ENCODE peak calls at places on chromosomes 3 and 15, in six cellular contexts. O is heart right ventricle, Z is GM12878, B is AG04449, D is GM06990, W is kidney. G is an unnamed sample.

GRCh38 chr3:150917941-150918340 is 12.7 kb upstream of the MINDY4B start:
- DNase-seq in W (no peak), O (no peak), Z (no peak), B (no peak), D (no peak), G (no peak)

GRCh38 chr15:62895139-62895866 is 147.2 kb upstream of the TPM1 start:
- DNase-seq in O (peak), W (no peak), Z (no peak), B (no peak), D (no peak), G (peak)

GRCh38 chr15:74179983-74180688 is 6.6 kb downstream of the ISLR start:
- DNase-seq in W (peak), D (no peak), Z (no peak), O (peak), B (no peak), G (peak)

GRCh38 chr3:51311055-51311454 is 74.0 kb upstream of the MANF start:
- DNase-seq in B (peak), O (no peak), W (no peak), D (no peak), Z (no peak), G (peak)

GRCh38 chr15:96234109-96234892 is 96.2 kb upstream of the NR2F2 start:
- DNase-seq in O (no peak), Z (peak), D (peak), W (no peak), B (peak), G (peak)

GRCh38 chr3:140406655-140407054 is 271.2 kb upstream of the TRIM42 start:
- DNase-seq in D (no peak), Z (no peak), O (no peak), W (no peak), B (no peak), G (no peak)

GRCh38 chr3:78647735-78648134 is 1120.1 kb downstream of the ROBO1 start:
- DNase-seq in B (no peak), D (no peak), W (no peak), O (no peak), Z (no peak), G (peak)

GRCh38 chr15:40054746-40055575 is 16.0 kb upstream of the SRP14 start:
- DNase-seq in Z (no peak), D (peak), W (peak), B (no peak), O (no peak), G (peak)

GRCh38 chr15:89278307-89278706 is 34.5 kb downstream of the FANCI start:
- DNase-seq in W (no peak), O (no peak), D (no peak), Z (no peak), B (no peak), G (peak)

DNA sequence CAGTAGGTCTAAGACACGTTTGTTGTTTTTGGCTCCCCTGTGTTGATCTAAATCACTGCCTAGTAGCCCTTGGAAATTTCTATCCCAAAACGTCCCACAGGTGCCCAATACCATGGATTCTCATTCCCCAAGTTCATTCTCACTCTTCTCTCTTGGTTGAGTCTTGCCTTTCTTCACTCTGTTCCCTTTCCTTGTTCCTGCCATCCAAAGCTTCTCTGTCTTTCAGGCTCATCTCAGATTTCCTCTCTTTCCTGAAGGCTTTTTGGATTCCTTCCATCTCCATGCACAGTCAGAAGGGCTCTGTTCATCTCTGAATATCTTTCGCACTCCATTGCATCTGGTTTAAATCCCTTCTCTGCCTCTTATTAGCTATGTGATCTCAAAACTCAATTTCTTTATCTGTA is 54.2 kb downstream of the PPARG start:
- DNase-seq in W (no peak), B (no peak), D (no peak), O (no peak), Z (no peak), G (peak)
- H3K4me3 ChIP-seq in W (no peak), B (no peak), D (no peak), O (no peak), Z (no peak), G (no peak)

GRCh38 chr3:96027718-96028117 is 786.7 kb upstream of the EPHA6 start:
- DNase-seq in D (no peak), O (no peak), W (no peak), Z (no peak), B (no peak), G (no peak)
- H3K4me3 ChIP-seq in D (no peak), O (no peak), W (no peak), Z (no peak), B (no peak), G (no peak)

DNA sequence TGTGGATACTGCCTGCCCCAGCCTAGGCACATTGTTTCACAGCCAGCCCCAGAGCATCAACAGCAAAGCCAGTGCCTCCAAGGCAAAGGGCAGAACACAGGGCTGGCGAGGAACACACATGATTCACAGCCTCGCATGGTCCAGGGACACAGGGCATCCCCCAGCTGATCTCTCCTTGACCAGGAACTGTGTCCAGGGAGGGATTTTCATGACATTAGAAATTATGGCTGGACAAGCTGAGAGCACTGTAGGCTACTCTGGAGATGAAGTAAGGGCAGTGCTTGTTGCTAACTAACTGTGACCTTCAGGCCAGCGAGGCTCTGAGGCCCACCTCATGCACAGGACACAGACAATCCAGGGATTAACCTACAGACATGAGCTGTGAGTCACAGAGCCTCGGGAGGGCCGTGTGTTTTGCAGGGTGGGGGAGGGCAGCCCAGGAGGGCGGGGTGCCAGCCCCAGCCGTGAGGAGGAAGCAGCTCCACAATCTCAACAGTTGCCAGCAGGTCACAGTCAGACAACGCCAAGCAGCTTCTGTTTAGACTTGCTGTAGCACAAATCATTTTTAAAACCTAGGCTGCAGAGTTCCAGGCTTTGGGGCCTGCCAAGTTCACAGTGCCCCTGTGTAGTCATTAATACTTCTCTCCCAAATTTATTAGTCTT is 114.9 kb downstream of the ETFA start:
- DNase-seq in D (peak), B (peak), O (peak), W (peak), Z (no peak), G (peak)
- H3K4me3 ChIP-seq in D (no peak), B (no peak), O (no peak), W (no peak), Z (no peak), G (no peak)

GRCh38 chr3:169077394-169077906 is 586.1 kb downstream of the MECOM start:
- DNase-seq in O (no peak), W (no peak), D (peak), Z (no peak), B (no peak), G (no peak)

GRCh38 chr3:169072494-169072893 is 591.0 kb downstream of the MECOM start:
- DNase-seq in O (no peak), Z (no peak), D (no peak), W (no peak), B (no peak), G (peak)

GRCh38 chr3:169071003-169071402 is 592.5 kb downstream of the MECOM start:
- DNase-seq in D (no peak), W (no peak), Z (no peak), O (no peak), B (peak), G (peak)

DNA sequence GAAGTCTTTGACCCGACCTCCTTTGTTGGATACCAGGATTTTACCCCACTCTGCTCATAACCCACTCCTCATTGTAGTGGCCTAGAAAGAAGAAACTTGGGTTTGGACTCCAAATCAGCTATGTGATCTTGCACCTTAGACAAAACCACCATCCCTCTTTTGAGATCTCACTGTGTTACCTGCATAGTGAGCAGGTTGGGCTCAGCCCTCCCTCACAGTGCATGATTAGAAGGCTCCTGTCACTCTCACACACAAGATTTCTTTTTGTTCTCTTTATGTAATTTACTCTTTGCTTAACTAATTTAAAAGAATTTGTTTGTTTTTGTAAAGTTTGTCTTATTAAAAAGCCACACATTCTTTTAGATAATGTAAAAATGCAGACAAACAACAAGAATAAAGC is 587.8 kb downstream of the MECOM start:
- DNase-seq in Z (no peak), W (no peak), O (no peak), B (no peak), D (no peak), G (no peak)
- H3K4me3 ChIP-seq in Z (no peak), W (no peak), O (no peak), B (no peak), D (no peak), G (no peak)

GRCh38 chr3:31893174-31893573 is 87.9 kb downstream of the OSBPL10 start:
- DNase-seq in Z (no peak), O (no peak), D (no peak), W (no peak), B (no peak), G (no peak)
- H3K4me3 ChIP-seq in Z (no peak), O (no peak), D (no peak), W (no peak), B (no peak), G (no peak)

GRCh38 chr3:77320514-77320913 is 280.6 kb downstream of the ROBO2 start:
- DNase-seq in Z (no peak), D (no peak), W (no peak), B (no peak), O (no peak), G (peak)
- H3K4me3 ChIP-seq in Z (no peak), D (no peak), W (peak), B (no peak), O (no peak), G (no peak)

GRCh38 chr3:43239755-43240154 is 46.6 kb upstream of the SNRK start:
- DNase-seq in D (no peak), W (no peak), O (no peak), Z (no peak), B (no peak), G (no peak)

GRCh38 chr3:43244694-43245093 is 41.6 kb upstream of the SNRK start:
- DNase-seq in O (no peak), D (no peak), W (no peak), B (no peak), Z (no peak), G (no peak)

GRCh38 chr3:43247556-43248186 is 38.7 kb upstream of the SNRK start:
- DNase-seq in O (no peak), W (no peak), Z (no peak), D (no peak), B (no peak), G (no peak)

GRCh38 chr3:43246956-43247355 is 39.4 kb upstream of the SNRK start:
- DNase-seq in D (no peak), Z (no peak), W (no peak), B (no peak), O (peak), G (no peak)

DNA sequence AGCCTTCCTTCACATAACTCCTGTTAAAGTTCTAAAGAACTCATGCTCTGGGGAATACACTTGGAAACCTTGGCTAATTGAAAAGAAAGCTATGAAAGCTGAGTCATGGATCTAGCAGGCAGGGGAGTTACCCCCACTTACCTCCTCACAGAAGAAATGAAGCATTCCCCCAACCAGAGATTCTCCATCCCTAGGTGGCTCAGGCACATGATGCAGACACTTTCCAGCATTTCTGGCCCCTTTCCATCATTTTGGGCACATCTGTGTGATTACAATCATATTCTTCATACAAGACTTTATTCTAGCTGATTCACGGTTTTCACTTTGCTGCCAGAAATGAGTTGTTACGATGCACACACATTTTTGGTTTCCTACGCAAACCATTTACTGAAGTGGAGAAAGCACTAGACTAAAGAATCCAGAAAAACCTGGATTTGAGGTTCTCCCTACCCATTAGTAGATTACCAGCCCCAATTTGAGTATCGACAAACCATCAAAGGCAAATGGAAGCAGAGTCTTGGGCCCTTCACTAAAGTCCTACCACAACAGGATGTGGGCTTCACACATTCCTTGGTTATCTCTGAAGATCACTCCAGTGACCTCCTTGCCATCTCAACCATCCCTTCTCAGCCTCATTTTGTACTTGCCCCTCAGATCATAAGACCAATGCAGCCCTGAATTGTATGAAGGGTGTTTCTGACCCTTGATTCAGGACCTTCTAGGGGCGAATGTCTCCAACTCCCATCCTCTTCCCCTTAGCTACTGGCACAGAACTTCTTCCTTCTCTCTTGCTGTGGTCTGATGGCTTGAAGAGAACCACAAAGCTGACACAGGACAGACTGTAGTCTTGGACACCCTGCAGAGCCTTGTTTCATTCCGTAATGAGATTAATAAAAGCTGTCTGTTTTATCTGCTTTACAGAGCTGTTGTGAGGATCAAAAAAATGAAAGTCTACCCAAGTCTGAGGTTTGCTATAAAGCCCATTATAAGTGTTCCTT is 42.5 kb upstream of the SNRK start:
- DNase-seq in W (no peak), D (no peak), O (no peak), B (no peak), Z (no peak), G (peak)
- H3K4me3 ChIP-seq in W (no peak), D (no peak), O (no peak), B (no peak), Z (no peak), G (no peak)

G was measured in foreskin fibroblast.